ENCODE peak calls at places on chromosomes 7 and 10, in ten cellular contexts. One of them, this sample, is unnamed.

GRCh38 chr10:131942455-131942854 is 39.3 kb downstream of the BNIP3 start:
- DNase-seq in tibial artery: no peak
- DNase-seq in activated gamma-delta T cell: no peak
- DNase-seq in activated CD4-positive, CD25-positive, alpha-beta regulatory T cell: no peak
- DNase-seq in NCI-H510A: no peak
- DNase-seq in PC-3: no peak
- DNase-seq in hypothalamus: no peak
- DNase-seq in NCI-H1105: no peak
- DNase-seq in frontal cortex: no peak
- DNase-seq in H54: no peak
- DNase-seq in this sample: no peak

GRCh38 chr7:106957766-106958165 is 86.7 kb upstream of the PRKAR2B start:
- DNase-seq in tibial artery: no peak
- DNase-seq in hypothalamus: no peak
- DNase-seq in H54: no peak
- DNase-seq in activated gamma-delta T cell: no peak
- DNase-seq in NCI-H1105: no peak
- DNase-seq in NCI-H510A: no peak
- DNase-seq in PC-3: peak
- DNase-seq in activated CD4-positive, CD25-positive, alpha-beta regulatory T cell: no peak
- DNase-seq in frontal cortex: no peak
- DNase-seq in this sample: no peak

GRCh38 chr7:45872116-45873034 is 507 bp downstream of the CCDC201 start:
- DNase-seq in activated CD4-positive, CD25-positive, alpha-beta regulatory T cell: no peak
- DNase-seq in activated gamma-delta T cell: no peak
- DNase-seq in PC-3: peak
- DNase-seq in H54: no peak
- DNase-seq in NCI-H510A: no peak
- DNase-seq in frontal cortex: no peak
- DNase-seq in tibial artery: no peak
- DNase-seq in NCI-H1105: no peak
- DNase-seq in hypothalamus: no peak
- DNase-seq in this sample: no peak

GRCh38 chr10:5563991-5564536 is 39.3 kb downstream of the CALML3 start:
- DNase-seq in H54: peak
- DNase-seq in NCI-H1105: no peak
- DNase-seq in tibial artery: peak
- DNase-seq in NCI-H510A: no peak
- DNase-seq in activated CD4-positive, CD25-positive, alpha-beta regulatory T cell: peak
- DNase-seq in hypothalamus: no peak
- DNase-seq in frontal cortex: no peak
- DNase-seq in activated gamma-delta T cell: no peak
- DNase-seq in PC-3: peak
- DNase-seq in this sample: no peak

GRCh38 chr10:77082601-77083252 is 554.9 kb downstream of the KCNMA1 start:
- DNase-seq in activated gamma-delta T cell: no peak
- DNase-seq in H54: no peak
- DNase-seq in PC-3: no peak
- DNase-seq in NCI-H1105: no peak
- DNase-seq in tibial artery: no peak
- DNase-seq in frontal cortex: no peak
- DNase-seq in hypothalamus: no peak
- DNase-seq in NCI-H510A: no peak
- DNase-seq in activated CD4-positive, CD25-positive, alpha-beta regulatory T cell: no peak
- DNase-seq in this sample: no peak

GRCh38 chr7:104931181-104931781 is 82.7 kb upstream of the KMT2E start:
- DNase-seq in PC-3: no peak
- DNase-seq in activated CD4-positive, CD25-positive, alpha-beta regulatory T cell: no peak
- DNase-seq in frontal cortex: no peak
- DNase-seq in activated gamma-delta T cell: no peak
- DNase-seq in tibial artery: no peak
- DNase-seq in hypothalamus: no peak
- DNase-seq in NCI-H1105: no peak
- DNase-seq in NCI-H510A: no peak
- DNase-seq in H54: no peak
- DNase-seq in this sample: no peak

GRCh38 chr10:132518572-132519381 is 18.8 kb upstream of the INPP5A start:
- DNase-seq in H54: no peak
- DNase-seq in NCI-H510A: no peak
- DNase-seq in hypothalamus: no peak
- DNase-seq in frontal cortex: peak
- DNase-seq in activated CD4-positive, CD25-positive, alpha-beta regulatory T cell: no peak
- DNase-seq in activated gamma-delta T cell: no peak
- DNase-seq in NCI-H1105: peak
- DNase-seq in tibial artery: peak
- DNase-seq in PC-3: peak
- DNase-seq in this sample: no peak

GRCh38 chr7:30430777-30431176 is 47.8 kb downstream of the NOD1 start:
- DNase-seq in hypothalamus: no peak
- DNase-seq in activated gamma-delta T cell: no peak
- DNase-seq in NCI-H1105: no peak
- DNase-seq in tibial artery: no peak
- DNase-seq in activated CD4-positive, CD25-positive, alpha-beta regulatory T cell: no peak
- DNase-seq in H54: no peak
- DNase-seq in NCI-H510A: no peak
- DNase-seq in PC-3: no peak
- DNase-seq in frontal cortex: no peak
- DNase-seq in this sample: no peak

GRCh38 chr7:150444141-150444540 is 6.3 kb upstream of the GIMAP8 start:
- DNase-seq in tibial artery: no peak
- DNase-seq in frontal cortex: no peak
- DNase-seq in NCI-H1105: no peak
- DNase-seq in H54: no peak
- DNase-seq in NCI-H510A: no peak
- DNase-seq in hypothalamus: no peak
- DNase-seq in activated gamma-delta T cell: no peak
- DNase-seq in PC-3: no peak
- DNase-seq in activated CD4-positive, CD25-positive, alpha-beta regulatory T cell: no peak
- DNase-seq in this sample: no peak

GRCh38 chr10:26567349-26567721 is 129.2 kb downstream of the APBB1IP start:
- DNase-seq in activated CD4-positive, CD25-positive, alpha-beta regulatory T cell: no peak
- DNase-seq in frontal cortex: peak
- DNase-seq in hypothalamus: no peak
- DNase-seq in H54: no peak
- DNase-seq in NCI-H1105: no peak
- DNase-seq in activated gamma-delta T cell: no peak
- DNase-seq in tibial artery: no peak
- DNase-seq in PC-3: no peak
- DNase-seq in NCI-H510A: no peak
- DNase-seq in this sample: no peak

GRCh38 chr10:99836711-99837110 is 54.3 kb downstream of the ABCC2 start:
- DNase-seq in frontal cortex: no peak
- DNase-seq in activated gamma-delta T cell: no peak
- DNase-seq in activated CD4-positive, CD25-positive, alpha-beta regulatory T cell: no peak
- DNase-seq in NCI-H1105: no peak
- DNase-seq in H54: no peak
- DNase-seq in tibial artery: no peak
- DNase-seq in PC-3: no peak
- DNase-seq in hypothalamus: no peak
- DNase-seq in NCI-H510A: no peak
- DNase-seq in this sample: no peak

GRCh38 chr7:159143780-159144755 is 599 bp downstream of the VIPR2 start:
- DNase-seq in hypothalamus: no peak
- DNase-seq in frontal cortex: no peak
- DNase-seq in H54: no peak
- DNase-seq in NCI-H1105: no peak
- DNase-seq in tibial artery: peak
- DNase-seq in activated CD4-positive, CD25-positive, alpha-beta regulatory T cell: no peak
- DNase-seq in activated gamma-delta T cell: no peak
- DNase-seq in PC-3: no peak
- DNase-seq in NCI-H510A: no peak
- DNase-seq in this sample: no peak

GRCh38 chr7:136018104-136018503 is 40.9 kb upstream of the MTPN start:
- DNase-seq in NCI-H510A: no peak
- DNase-seq in H54: no peak
- DNase-seq in PC-3: peak
- DNase-seq in frontal cortex: no peak
- DNase-seq in tibial artery: no peak
- DNase-seq in activated gamma-delta T cell: no peak
- DNase-seq in NCI-H1105: no peak
- DNase-seq in activated CD4-positive, CD25-positive, alpha-beta regulatory T cell: no peak
- DNase-seq in hypothalamus: no peak
- DNase-seq in this sample: no peak

GRCh38 chr10:96089670-96090462 is 40.2 kb upstream of the ZNF518A start:
- DNase-seq in activated CD4-positive, CD25-positive, alpha-beta regulatory T cell: peak
- DNase-seq in NCI-H1105: peak
- DNase-seq in H54: peak
- DNase-seq in NCI-H510A: peak
- DNase-seq in hypothalamus: peak
- DNase-seq in PC-3: peak
- DNase-seq in activated gamma-delta T cell: peak
- DNase-seq in tibial artery: peak
- DNase-seq in frontal cortex: peak
- DNase-seq in this sample: peak

GRCh38 chr7:110317699-110318265 is 773.1 kb upstream of the LRRN3 start:
- DNase-seq in activated gamma-delta T cell: no peak
- DNase-seq in activated CD4-positive, CD25-positive, alpha-beta regulatory T cell: no peak
- DNase-seq in NCI-H510A: no peak
- DNase-seq in tibial artery: no peak
- DNase-seq in H54: peak
- DNase-seq in PC-3: peak
- DNase-seq in NCI-H1105: no peak
- DNase-seq in hypothalamus: no peak
- DNase-seq in frontal cortex: no peak
- DNase-seq in this sample: no peak

GRCh38 chr10:12434277-12434676 is 84.9 kb downstream of the CAMK1D start:
- DNase-seq in hypothalamus: no peak
- DNase-seq in activated gamma-delta T cell: no peak
- DNase-seq in H54: no peak
- DNase-seq in tibial artery: peak
- DNase-seq in PC-3: no peak
- DNase-seq in frontal cortex: no peak
- DNase-seq in NCI-H510A: no peak
- DNase-seq in NCI-H1105: peak
- DNase-seq in activated CD4-positive, CD25-positive, alpha-beta regulatory T cell: no peak
- DNase-seq in this sample: no peak

GRCh38 chr7:102875700-102876192 is 37.1 kb upstream of the LRRC17 start:
- DNase-seq in hypothalamus: no peak
- DNase-seq in frontal cortex: no peak
- DNase-seq in activated gamma-delta T cell: no peak
- DNase-seq in PC-3: peak
- DNase-seq in tibial artery: no peak
- DNase-seq in activated CD4-positive, CD25-positive, alpha-beta regulatory T cell: no peak
- DNase-seq in NCI-H510A: no peak
- DNase-seq in H54: peak
- DNase-seq in NCI-H1105: no peak
- DNase-seq in this sample: no peak

GRCh38 chr10:75043256-75044121 is 68.0 kb upstream of the SAMD8 start:
- DNase-seq in frontal cortex: peak
- DNase-seq in activated gamma-delta T cell: no peak
- DNase-seq in NCI-H1105: no peak
- DNase-seq in hypothalamus: no peak
- DNase-seq in H54: no peak
- DNase-seq in NCI-H510A: no peak
- DNase-seq in PC-3: no peak
- DNase-seq in activated CD4-positive, CD25-positive, alpha-beta regulatory T cell: no peak
- DNase-seq in tibial artery: no peak
- DNase-seq in this sample: no peak

GRCh38 chr7:100685049-100685605 is 8.9 kb downstream of the GIGYF1 start:
- DNase-seq in activated gamma-delta T cell: no peak
- DNase-seq in frontal cortex: peak
- DNase-seq in activated CD4-positive, CD25-positive, alpha-beta regulatory T cell: no peak
- DNase-seq in NCI-H510A: no peak
- DNase-seq in tibial artery: no peak
- DNase-seq in hypothalamus: no peak
- DNase-seq in NCI-H1105: no peak
- DNase-seq in H54: no peak
- DNase-seq in PC-3: no peak
- DNase-seq in this sample: peak

GRCh38 chr10:17682236-17682946 is 38.4 kb downstream of the STAM start:
- DNase-seq in hypothalamus: no peak
- DNase-seq in activated CD4-positive, CD25-positive, alpha-beta regulatory T cell: no peak
- DNase-seq in PC-3: no peak
- DNase-seq in frontal cortex: no peak
- DNase-seq in H54: no peak
- DNase-seq in NCI-H1105: no peak
- DNase-seq in NCI-H510A: no peak
- DNase-seq in tibial artery: no peak
- DNase-seq in activated gamma-delta T cell: no peak
- DNase-seq in this sample: no peak

GRCh38 chr10:5443429-5443828 is 31.1 kb downstream of the NET1 start:
- DNase-seq in frontal cortex: no peak
- DNase-seq in NCI-H1105: no peak
- DNase-seq in activated CD4-positive, CD25-positive, alpha-beta regulatory T cell: no peak
- DNase-seq in activated gamma-delta T cell: no peak
- DNase-seq in hypothalamus: no peak
- DNase-seq in NCI-H510A: no peak
- DNase-seq in PC-3: no peak
- DNase-seq in H54: no peak
- DNase-seq in tibial artery: no peak
- DNase-seq in this sample: no peak

GRCh38 chr10:132558516-132559413 is 21.2 kb downstream of the INPP5A start:
- DNase-seq in tibial artery: no peak
- DNase-seq in H54: no peak
- DNase-seq in PC-3: no peak
- DNase-seq in hypothalamus: no peak
- DNase-seq in NCI-H1105: no peak
- DNase-seq in NCI-H510A: no peak
- DNase-seq in activated CD4-positive, CD25-positive, alpha-beta regulatory T cell: no peak
- DNase-seq in frontal cortex: no peak
- DNase-seq in activated gamma-delta T cell: no peak
- DNase-seq in this sample: no peak

GRCh38 chr7:94662548-94662947 is 6.6 kb upstream of the SGCE start:
- DNase-seq in activated gamma-delta T cell: no peak
- DNase-seq in PC-3: no peak
- DNase-seq in activated CD4-positive, CD25-positive, alpha-beta regulatory T cell: no peak
- DNase-seq in NCI-H1105: no peak
- DNase-seq in frontal cortex: no peak
- DNase-seq in NCI-H510A: no peak
- DNase-seq in hypothalamus: no peak
- DNase-seq in H54: no peak
- DNase-seq in tibial artery: no peak
- DNase-seq in this sample: no peak

GRCh38 chr7:77714195-77714594 is 17.9 kb downstream of the RSBN1L start:
- DNase-seq in H54: no peak
- DNase-seq in NCI-H1105: no peak
- DNase-seq in NCI-H510A: no peak
- DNase-seq in frontal cortex: no peak
- DNase-seq in PC-3: no peak
- DNase-seq in tibial artery: no peak
- DNase-seq in hypothalamus: no peak
- DNase-seq in activated gamma-delta T cell: no peak
- DNase-seq in activated CD4-positive, CD25-positive, alpha-beta regulatory T cell: no peak
- DNase-seq in this sample: no peak

GRCh38 chr10:6101181-6101580 is 12.3 kb downstream of the RBM17 start:
- DNase-seq in tibial artery: no peak
- DNase-seq in frontal cortex: no peak
- DNase-seq in PC-3: no peak
- DNase-seq in activated CD4-positive, CD25-positive, alpha-beta regulatory T cell: no peak
- DNase-seq in activated gamma-delta T cell: no peak
- DNase-seq in hypothalamus: no peak
- DNase-seq in NCI-H510A: no peak
- DNase-seq in NCI-H1105: no peak
- DNase-seq in H54: no peak
- DNase-seq in this sample: no peak

GRCh38 chr10:26438534-26439269 is 561 bp downstream of the APBB1IP start:
- DNase-seq in H54: no peak
- DNase-seq in activated gamma-delta T cell: peak
- DNase-seq in frontal cortex: no peak
- DNase-seq in NCI-H1105: no peak
- DNase-seq in PC-3: no peak
- DNase-seq in activated CD4-positive, CD25-positive, alpha-beta regulatory T cell: peak
- DNase-seq in hypothalamus: no peak
- DNase-seq in NCI-H510A: no peak
- DNase-seq in tibial artery: peak
- DNase-seq in this sample: no peak

GRCh38 chr7:31251441-31251840 is 89.1 kb downstream of the NEUROD6 start:
- DNase-seq in tibial artery: no peak
- DNase-seq in activated gamma-delta T cell: no peak
- DNase-seq in activated CD4-positive, CD25-positive, alpha-beta regulatory T cell: no peak
- DNase-seq in H54: no peak
- DNase-seq in NCI-H1105: no peak
- DNase-seq in frontal cortex: no peak
- DNase-seq in hypothalamus: no peak
- DNase-seq in NCI-H510A: no peak
- DNase-seq in PC-3: peak
- DNase-seq in this sample: no peak

GRCh38 chr7:91330378-91331295 is 66.4 kb downstream of the FZD1 start:
- DNase-seq in tibial artery: no peak
- DNase-seq in activated CD4-positive, CD25-positive, alpha-beta regulatory T cell: no peak
- DNase-seq in NCI-H1105: no peak
- DNase-seq in hypothalamus: no peak
- DNase-seq in PC-3: no peak
- DNase-seq in activated gamma-delta T cell: no peak
- DNase-seq in H54: no peak
- DNase-seq in frontal cortex: no peak
- DNase-seq in NCI-H510A: no peak
- DNase-seq in this sample: no peak

This sample was measured in D721Med.